ENCODE peak calls at places on chromosomes 5 and 9, in nine cellular contexts. One of them, this sample, is unnamed.

GRCh38 chr5:42951847-42952411 is 88.2 kb downstream of the ANXA2R start:
- DNase-seq in iPS-NIHi11: no peak
- DNase-seq in glutamatergic neuron: no peak
- DNase-seq in EL: peak
- DNase-seq in sciatic nerve: no peak
- DNase-seq in GM03348: peak
- DNase-seq in stimulated activated CD8-positive, alpha-beta memory T cell treated with anti-CD3 and anti-CD28 coated beads, Interleukin-15, amount 100 ng/mL, for 24 hours: peak
- DNase-seq in hypothalamus: no peak
- DNase-seq in H4: no peak
- DNase-seq in this sample: no peak

GRCh38 chr9:117485176-117485575 is 70.3 kb upstream of the ASTN2 start:
- DNase-seq in iPS-NIHi11: peak
- DNase-seq in glutamatergic neuron: no peak
- DNase-seq in EL: peak
- DNase-seq in sciatic nerve: no peak
- DNase-seq in GM03348: no peak
- DNase-seq in stimulated activated CD8-positive, alpha-beta memory T cell treated with anti-CD3 and anti-CD28 coated beads, Interleukin-15, amount 100 ng/mL, for 24 hours: no peak
- DNase-seq in hypothalamus: no peak
- DNase-seq in H4: peak
- DNase-seq in this sample: no peak

GRCh38 chr5:94793113-94793815 is 174.8 kb downstream of the SLF1 start:
- DNase-seq in iPS-NIHi11: no peak
- DNase-seq in glutamatergic neuron: no peak
- DNase-seq in EL: peak
- DNase-seq in sciatic nerve: no peak
- DNase-seq in GM03348: peak
- DNase-seq in stimulated activated CD8-positive, alpha-beta memory T cell treated with anti-CD3 and anti-CD28 coated beads, Interleukin-15, amount 100 ng/mL, for 24 hours: no peak
- DNase-seq in hypothalamus: no peak
- DNase-seq in H4: peak
- DNase-seq in this sample: no peak

GRCh38 chr5:96297290-96297689 is 135.8 kb downstream of the PCSK1 start:
- DNase-seq in iPS-NIHi11: no peak
- DNase-seq in glutamatergic neuron: peak
- DNase-seq in EL: peak
- DNase-seq in sciatic nerve: no peak
- DNase-seq in GM03348: peak
- DNase-seq in stimulated activated CD8-positive, alpha-beta memory T cell treated with anti-CD3 and anti-CD28 coated beads, Interleukin-15, amount 100 ng/mL, for 24 hours: no peak
- DNase-seq in hypothalamus: no peak
- DNase-seq in H4: peak
- DNase-seq in this sample: no peak

GRCh38 chr5:72602696-72603685 is 95.8 kb upstream of the ZNF366 start:
- DNase-seq in iPS-NIHi11: no peak
- DNase-seq in glutamatergic neuron: no peak
- DNase-seq in EL: no peak
- DNase-seq in sciatic nerve: no peak
- DNase-seq in GM03348: no peak
- DNase-seq in stimulated activated CD8-positive, alpha-beta memory T cell treated with anti-CD3 and anti-CD28 coated beads, Interleukin-15, amount 100 ng/mL, for 24 hours: no peak
- DNase-seq in hypothalamus: no peak
- DNase-seq in H4: no peak
- DNase-seq in this sample: no peak

GRCh38 chr9:31615964-31616363 is 768.5 kb upstream of the ACO1 start:
- DNase-seq in iPS-NIHi11: peak
- DNase-seq in glutamatergic neuron: no peak
- DNase-seq in EL: no peak
- DNase-seq in sciatic nerve: no peak
- DNase-seq in GM03348: no peak
- DNase-seq in stimulated activated CD8-positive, alpha-beta memory T cell treated with anti-CD3 and anti-CD28 coated beads, Interleukin-15, amount 100 ng/mL, for 24 hours: no peak
- DNase-seq in hypothalamus: no peak
- DNase-seq in H4: no peak
- DNase-seq in this sample: no peak

GRCh38 chr9:9920425-9920824 is 692.4 kb downstream of the PTPRD start:
- DNase-seq in iPS-NIHi11: peak
- DNase-seq in glutamatergic neuron: no peak
- DNase-seq in EL: no peak
- DNase-seq in sciatic nerve: no peak
- DNase-seq in GM03348: no peak
- DNase-seq in stimulated activated CD8-positive, alpha-beta memory T cell treated with anti-CD3 and anti-CD28 coated beads, Interleukin-15, amount 100 ng/mL, for 24 hours: no peak
- DNase-seq in hypothalamus: no peak
- DNase-seq in H4: no peak
- DNase-seq in this sample: no peak

GRCh38 chr5:111679611-111680010 is 77.4 kb downstream of the NREP start:
- DNase-seq in iPS-NIHi11: no peak
- DNase-seq in glutamatergic neuron: no peak
- DNase-seq in EL: no peak
- DNase-seq in sciatic nerve: no peak
- DNase-seq in GM03348: no peak
- DNase-seq in stimulated activated CD8-positive, alpha-beta memory T cell treated with anti-CD3 and anti-CD28 coated beads, Interleukin-15, amount 100 ng/mL, for 24 hours: no peak
- DNase-seq in hypothalamus: no peak
- DNase-seq in H4: no peak
- DNase-seq in this sample: no peak

GRCh38 chr9:63817622-63818518 is 1467.1 kb downstream of the FOXD4L5 start:
- DNase-seq in iPS-NIHi11: peak
- DNase-seq in glutamatergic neuron: peak
- DNase-seq in EL: peak
- DNase-seq in sciatic nerve: peak
- DNase-seq in GM03348: peak
- DNase-seq in stimulated activated CD8-positive, alpha-beta memory T cell treated with anti-CD3 and anti-CD28 coated beads, Interleukin-15, amount 100 ng/mL, for 24 hours: peak
- DNase-seq in hypothalamus: no peak
- DNase-seq in H4: peak
- DNase-seq in this sample: no peak

GRCh38 chr5:179731791-179732411 is 721 bp upstream of the MAML1 start:
- DNase-seq in iPS-NIHi11: no peak
- DNase-seq in glutamatergic neuron: no peak
- DNase-seq in EL: peak
- DNase-seq in sciatic nerve: peak
- DNase-seq in GM03348: peak
- DNase-seq in stimulated activated CD8-positive, alpha-beta memory T cell treated with anti-CD3 and anti-CD28 coated beads, Interleukin-15, amount 100 ng/mL, for 24 hours: no peak
- DNase-seq in hypothalamus: no peak
- DNase-seq in H4: peak
- DNase-seq in this sample: no peak

GRCh38 chr5:177133845-177134652 is 476 bp downstream of the NSD1 start:
- DNase-seq in iPS-NIHi11: peak
- DNase-seq in glutamatergic neuron: peak
- DNase-seq in EL: peak
- DNase-seq in sciatic nerve: no peak
- DNase-seq in GM03348: peak
- DNase-seq in stimulated activated CD8-positive, alpha-beta memory T cell treated with anti-CD3 and anti-CD28 coated beads, Interleukin-15, amount 100 ng/mL, for 24 hours: peak
- DNase-seq in hypothalamus: peak
- DNase-seq in H4: no peak
- DNase-seq in this sample: no peak

GRCh38 chr5:138408023-138408422 is 30.8 kb upstream of the REEP2 start:
- DNase-seq in iPS-NIHi11: no peak
- DNase-seq in glutamatergic neuron: peak
- DNase-seq in EL: no peak
- DNase-seq in sciatic nerve: no peak
- DNase-seq in GM03348: no peak
- DNase-seq in stimulated activated CD8-positive, alpha-beta memory T cell treated with anti-CD3 and anti-CD28 coated beads, Interleukin-15, amount 100 ng/mL, for 24 hours: no peak
- DNase-seq in hypothalamus: no peak
- DNase-seq in H4: peak
- DNase-seq in this sample: no peak

GRCh38 chr5:146344155-146345118 is 5.8 kb downstream of the POU4F3 start:
- DNase-seq in iPS-NIHi11: peak
- DNase-seq in glutamatergic neuron: peak
- DNase-seq in EL: peak
- DNase-seq in sciatic nerve: no peak
- DNase-seq in GM03348: peak
- DNase-seq in stimulated activated CD8-positive, alpha-beta memory T cell treated with anti-CD3 and anti-CD28 coated beads, Interleukin-15, amount 100 ng/mL, for 24 hours: no peak
- DNase-seq in hypothalamus: no peak
- DNase-seq in H4: no peak
- DNase-seq in this sample: no peak

GRCh38 chr5:68028131-68028727 is 187.3 kb upstream of the PIK3R1 start:
- DNase-seq in iPS-NIHi11: no peak
- DNase-seq in glutamatergic neuron: no peak
- DNase-seq in EL: peak
- DNase-seq in sciatic nerve: no peak
- DNase-seq in GM03348: no peak
- DNase-seq in stimulated activated CD8-positive, alpha-beta memory T cell treated with anti-CD3 and anti-CD28 coated beads, Interleukin-15, amount 100 ng/mL, for 24 hours: no peak
- DNase-seq in hypothalamus: no peak
- DNase-seq in H4: no peak
- DNase-seq in this sample: no peak

GRCh38 chr5:147669113-147669869 is 113.2 kb downstream of the JAKMIP2 start:
- DNase-seq in iPS-NIHi11: no peak
- DNase-seq in glutamatergic neuron: no peak
- DNase-seq in EL: no peak
- DNase-seq in sciatic nerve: no peak
- DNase-seq in GM03348: no peak
- DNase-seq in stimulated activated CD8-positive, alpha-beta memory T cell treated with anti-CD3 and anti-CD28 coated beads, Interleukin-15, amount 100 ng/mL, for 24 hours: no peak
- DNase-seq in hypothalamus: no peak
- DNase-seq in H4: no peak
- DNase-seq in this sample: no peak

GRCh38 chr9:28956111-28956880 is 1383.0 kb upstream of the C9orf72 start:
- DNase-seq in iPS-NIHi11: no peak
- DNase-seq in glutamatergic neuron: no peak
- DNase-seq in EL: no peak
- DNase-seq in sciatic nerve: no peak
- DNase-seq in GM03348: no peak
- DNase-seq in stimulated activated CD8-positive, alpha-beta memory T cell treated with anti-CD3 and anti-CD28 coated beads, Interleukin-15, amount 100 ng/mL, for 24 hours: no peak
- DNase-seq in hypothalamus: no peak
- DNase-seq in H4: no peak
- DNase-seq in this sample: no peak

This sample was measured in HTR-8/SVneo.